ENCODE peak calls at places on chromosome X, in eight cellular contexts. X, Z, J, A, B, P, D and I are unnamed samples.

GRCh38 chrX:97399400-97399799 is 515.7 kb downstream of the RPA4 start:
- DNase-seq in J (peak), B (no peak), P (no peak), Z (no peak), D (no peak), X (peak), A (no peak), I (no peak)

GRCh38 chrX:13418126-13419091 is 98.6 kb upstream of the ATXN3L start:
- DNase-seq in X (no peak), B (no peak), Z (no peak), P (no peak), J (peak), D (no peak), A (no peak), I (no peak)

GRCh38 chrX:17535229-17535628 is 160.2 kb downstream of the NHS start:
- DNase-seq in Z (no peak), D (no peak), P (peak), A (peak), B (peak), X (no peak), J (peak), I (no peak)

GRCh38 chrX:108299101-108299591 is 139.1 kb downstream of the COL4A6 start:
- DNase-seq in P (no peak), J (peak), A (no peak), Z (no peak), B (no peak), D (no peak), X (peak), I (no peak)

GRCh38 chrX:29617725-29618124 is 597.6 kb upstream of the MAGEB2 start:
- DNase-seq in Z (no peak), P (no peak), A (no peak), X (no peak), D (no peak), J (peak), B (no peak), I (no peak)

GRCh38 chrX:43604753-43605152 is 51.3 kb upstream of the MAOA start:
- DNase-seq in X (no peak), B (no peak), P (no peak), Z (no peak), D (no peak), A (no peak), J (no peak), I (no peak)

GRCh38 chrX:9708923-9709553 is 56.6 kb downstream of the GPR143 start:
- DNase-seq in A (peak), J (peak), D (peak), Z (peak), X (peak), B (peak), P (peak), I (peak)

GRCh38 chrX:154547245-154548027 is at the start of gene IKBKG:
- DNase-seq in Z (peak), J (peak), B (peak), X (peak), A (peak), P (peak), D (peak), I (peak)

GRCh38 chrX:119880552-119881437 is 9.2 kb downstream of the NDUFA1 start:
- DNase-seq in B (no peak), J (peak), D (no peak), Z (peak), P (peak), A (peak), X (peak), I (no peak)

GRCh38 chrX:103002576-103002975 is 61.4 kb downstream of the BEX1 start:
- DNase-seq in B (no peak), J (no peak), A (no peak), Z (no peak), X (no peak), D (no peak), P (no peak), I (no peak)

GRCh38 chrX:133412246-133412645 is 3.0 kb downstream of the GPC4 start:
- DNase-seq in J (peak), A (no peak), P (no peak), D (no peak), X (no peak), B (no peak), Z (no peak), I (no peak)

GRCh38 chrX:3582421-3582820 is 131.0 kb downstream of the PRKX start:
- DNase-seq in A (no peak), D (no peak), P (no peak), J (peak), B (no peak), X (no peak), Z (no peak), I (no peak)

GRCh38 chrX:42524374-42524773 is 253.6 kb downstream of the PPP1R2C start:
- DNase-seq in B (no peak), P (no peak), D (no peak), A (no peak), X (no peak), J (no peak), Z (no peak), I (no peak)

GRCh38 chrX:5236096-5236495 is 992.6 kb downstream of the NLGN4X start:
- DNase-seq in A (peak), J (no peak), P (peak), X (no peak), B (peak), Z (no peak), D (no peak), I (no peak)

GRCh38 chrX:31233941-31234496 is 162.2 kb upstream of the FTHL17 start:
- DNase-seq in J (no peak), A (no peak), B (peak), D (no peak), P (peak), X (no peak), Z (no peak), I (no peak)

GRCh38 chrX:153900806-153901752 is 3.4 kb upstream of the AVPR2 start:
- DNase-seq in Z (peak), X (peak), D (peak), P (peak), B (no peak), A (peak), J (peak), I (no peak)

GRCh38 chrX:38458071-38458470 is 103.3 kb upstream of the TSPAN7 start:
- DNase-seq in D (no peak), J (no peak), X (no peak), Z (no peak), A (no peak), B (no peak), P (no peak), I (no peak)

GRCh38 chrX:10548681-10549080 is 71.7 kb downstream of the MID1 start:
- DNase-seq in B (no peak), P (no peak), Z (no peak), D (no peak), A (no peak), X (no peak), J (no peak), I (no peak)

GRCh38 chrX:41973208-41973607 is 49.9 kb upstream of the CASK start:
- DNase-seq in Z (no peak), J (no peak), A (no peak), B (no peak), D (no peak), P (no peak), X (no peak), I (no peak)

GRCh38 chrX:109600114-109600710 is 24.8 kb downstream of the KCNE5 start:
- DNase-seq in A (peak), B (peak), Z (no peak), X (no peak), P (peak), D (no peak), J (peak), I (no peak)

GRCh38 chrX:31832263-31832662 is 760.4 kb upstream of the FTHL17 start:
- DNase-seq in P (no peak), X (no peak), B (no peak), J (no peak), A (peak), Z (no peak), D (no peak), I (no peak)

GRCh38 chrX:7542566-7542965 is 300.4 kb upstream of the VCX start:
- DNase-seq in D (no peak), A (no peak), P (no peak), X (no peak), Z (no peak), B (no peak), J (no peak), I (no peak)

GRCh38 chrX:22109442-22109841 is 77.3 kb downstream of the PHEX start:
- DNase-seq in D (no peak), A (no peak), J (peak), B (no peak), X (no peak), P (no peak), Z (no peak), I (no peak)

GRCh38 chrX:3715921-3716320 is 2.5 kb upstream of the PRKX start:
- DNase-seq in A (no peak), P (no peak), Z (no peak), X (no peak), D (no peak), B (no peak), J (no peak), I (no peak)

GRCh38 chrX:50579955-50580354 is 109.3 kb upstream of the DGKK start:
- DNase-seq in J (peak), X (peak), D (no peak), A (peak), Z (peak), B (peak), P (peak), I (no peak)

GRCh38 chrX:84156831-84157230 is 31.2 kb downstream of the RPS6KA6 start:
- DNase-seq in A (no peak), D (no peak), P (no peak), X (no peak), B (no peak), Z (no peak), J (no peak), I (no peak)

GRCh38 chrX:51459125-51459524 is 37.3 kb downstream of the NUDT11 start:
- DNase-seq in P (no peak), J (peak), D (no peak), Z (no peak), B (peak), X (no peak), A (no peak), I (no peak)

GRCh38 chrX:154815274-154815818 is 10.1 kb upstream of the MPP1 start:
- DNase-seq in Z (no peak), X (no peak), A (no peak), P (no peak), B (no peak), D (no peak), J (peak), I (no peak)

GRCh38 chrX:123745511-123745910 is 12.7 kb upstream of the THOC2 start:
- DNase-seq in P (no peak), B (no peak), X (no peak), J (no peak), A (peak), Z (no peak), D (no peak), I (peak)

GRCh38 chrX:25072247-25072646 is 56.5 kb upstream of the ARX start:
- DNase-seq in J (no peak), Z (no peak), X (no peak), D (no peak), B (no peak), P (no peak), A (no peak), I (no peak)

GRCh38 chrX:116198810-116199209 is 28.3 kb downstream of the AGTR2 start:
- DNase-seq in Z (no peak), J (no peak), B (peak), P (peak), D (no peak), X (no peak), A (no peak), I (no peak)
- TF ChIP-seq CTCF in Z (no peak), J (no peak), B (peak), P (peak), D (no peak), X (no peak), A (peak), I (no peak)

GRCh38 chrX:131402124-131402811 is 113.2 kb upstream of the IGSF1 start:
- DNase-seq in A (no peak), P (no peak), D (no peak), B (no peak), J (no peak), X (no peak), Z (no peak), I (no peak)

GRCh38 chrX:131399692-131400428 is 110.8 kb upstream of the IGSF1 start:
- DNase-seq in D (no peak), B (no peak), A (no peak), J (no peak), Z (no peak), P (no peak), X (no peak), I (no peak)

GRCh38 chrX:131405497-131405896 is 116.4 kb upstream of the IGSF1 start:
- DNase-seq in Z (no peak), J (no peak), D (no peak), A (no peak), X (no peak), P (peak), B (no peak), I (no peak)
- TF ChIP-seq CTCF in Z (no peak), J (no peak), D (no peak), A (peak), X (no peak), P (peak), B (no peak), I (no peak)

DNA sequence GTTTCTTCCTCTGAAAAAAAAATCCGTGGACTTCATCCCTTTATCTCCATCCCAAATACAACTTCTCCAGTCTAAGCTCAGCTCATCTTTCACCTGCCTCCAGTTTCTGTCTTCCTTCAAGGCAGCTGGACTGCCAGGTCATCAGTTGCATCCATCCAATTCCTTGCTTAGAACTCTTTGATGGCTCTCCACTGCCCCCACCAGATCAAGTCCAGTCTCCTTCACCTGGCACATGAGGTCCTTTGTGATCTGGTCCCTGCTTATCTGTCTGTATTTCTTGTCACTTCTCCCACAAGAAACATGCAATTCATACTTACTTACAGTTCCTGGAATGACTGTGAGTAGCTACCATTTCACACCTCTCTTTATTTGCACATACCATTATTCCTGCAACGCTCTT is 33.8 kb downstream of the OTUD6A start:
- DNase-seq in A (no peak), D (no peak), X (no peak), J (peak), P (peak), B (peak), Z (no peak), I (no peak)
- TF ChIP-seq CTCF in A (peak), D (no peak), X (peak), J (peak), P (peak), B (no peak), Z (no peak), I (no peak)

GRCh38 chrX:135923353-135923752 is 29.8 kb downstream of the SAGE1 start:
- DNase-seq in B (peak), Z (no peak), P (peak), J (no peak), D (no peak), X (no peak), A (no peak), I (no peak)
- TF ChIP-seq CTCF in B (no peak), Z (no peak), P (peak), J (no peak), D (no peak), X (peak), A (peak), I (no peak)

GRCh38 chrX:45845142-45845541 is 644.5 kb upstream of the DIPK2B start:
- DNase-seq in B (no peak), Z (no peak), A (no peak), J (no peak), D (no peak), X (no peak), P (no peak), I (no peak)

GRCh38 chrX:45846328-45846727 is 645.7 kb upstream of the DIPK2B start:
- DNase-seq in X (no peak), P (no peak), D (no peak), J (no peak), B (no peak), Z (no peak), A (no peak), I (no peak)

GRCh38 chrX:45842207-45842900 is 641.7 kb upstream of the DIPK2B start:
- DNase-seq in J (no peak), B (no peak), D (no peak), P (no peak), A (no peak), X (no peak), Z (no peak), I (no peak)

GRCh38 chrX:45842916-45843315 is 642.2 kb upstream of the DIPK2B start:
- DNase-seq in P (no peak), A (no peak), J (no peak), B (no peak), Z (no peak), X (no peak), D (no peak), I (no peak)

DNA sequence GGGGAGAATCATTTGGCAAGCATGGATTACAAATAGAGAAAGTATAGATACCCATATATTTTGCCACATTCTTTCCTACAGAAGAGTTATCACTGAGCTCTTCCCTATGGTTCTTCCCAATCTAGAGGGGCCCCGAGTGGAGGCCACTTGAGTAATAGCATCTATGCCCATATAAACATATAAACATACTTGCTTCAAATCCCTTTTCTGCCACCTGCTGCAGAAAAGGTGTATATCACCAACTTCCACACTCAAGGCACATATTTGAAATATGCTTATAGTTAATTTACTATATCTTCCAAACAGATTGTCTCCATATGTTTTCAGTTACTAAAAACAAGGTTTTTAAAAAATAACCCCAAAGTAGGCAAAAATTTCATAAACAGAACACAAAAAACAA is 642.8 kb upstream of the DIPK2B start:
- DNase-seq in X (no peak), P (no peak), D (no peak), B (no peak), Z (no peak), J (peak), A (no peak), I (no peak)
- TF ChIP-seq CTCF in X (peak), P (peak), D (peak), B (no peak), Z (no peak), J (no peak), A (no peak), I (peak)